ENCODE peak calls at places on chromosomes 16 and 17, in five cellular contexts. V is adipocyte; H is stimulated activated CD4-positive, alpha-beta T cell treated with anti-CD3 and anti-CD28 coated beads, Interleukin-15, amount 100 ng/mL, for 1 hour; M is B cell; F is endothelial cell. T is an unnamed sample.

GRCh38 chr16:2990891-2991290 is 10.6 kb upstream of the PKMYT1 start:
- DNase-seq in V (no peak), H (no peak), M (no peak), F (no peak), T (no peak)

GRCh38 chr17:75260679-75261335 is 599 bp downstream of the GGA3 start:
- DNase-seq in V (no peak), H (no peak), M (no peak), F (no peak), T (no peak)

GRCh38 chr16:29877266-29877961 is 14.4 kb upstream of the CDIPT start:
- DNase-seq in V (no peak), H (no peak), M (peak), F (peak), T (no peak)

GRCh38 chr16:12341966-12342365 is 365.4 kb downstream of the SNX29 start:
- DNase-seq in V (no peak), H (no peak), M (no peak), F (no peak), T (no peak)

GRCh38 chr16:82682757-82683156 is 56.0 kb downstream of the CDH13 start:
- DNase-seq in V (no peak), H (no peak), M (no peak), F (no peak), T (no peak)

GRCh38 chr16:10946308-10946707 is 1.9 kb downstream of the CLEC16A start:
- DNase-seq in V (peak), H (no peak), M (no peak), F (no peak), T (no peak)

GRCh38 chr16:75267631-75268264 is 16.3 kb upstream of the BCAR1 start:
- DNase-seq in V (peak), H (no peak), M (no peak), F (no peak), T (peak)

GRCh38 chr17:2853722-2854580 is 57.7 kb downstream of the RAP1GAP2 start:
- DNase-seq in V (peak), H (no peak), M (peak), F (peak), T (no peak)

GRCh38 chr16:29237971-29238370 is 168.5 kb downstream of the NPIPB11 start:
- DNase-seq in V (no peak), H (no peak), M (no peak), F (no peak), T (no peak)

GRCh38 chr17:64477849-64478248 is 19.0 kb downstream of the POLG2 start:
- DNase-seq in V (peak), H (no peak), M (no peak), F (no peak), T (no peak)

GRCh38 chr16:74650966-74651567 is 15.6 kb downstream of the RFWD3 start:
- DNase-seq in V (peak), H (no peak), M (peak), F (peak), T (no peak)

GRCh38 chr16:89556750-89557149 is 3.7 kb upstream of the RPL13 start:
- DNase-seq in V (no peak), H (no peak), M (no peak), F (no peak), T (no peak)

GRCh38 chr17:67020293-67020766 is 24.0 kb upstream of the CACNG1 start:
- DNase-seq in V (no peak), H (no peak), M (no peak), F (no peak), T (no peak)

GRCh38 chr17:18065546-18065945 is 22.2 kb upstream of the DRG2 start:
- DNase-seq in V (no peak), H (no peak), M (no peak), F (no peak), T (no peak)

GRCh38 chr16:66070140-66070887 is 296.2 kb upstream of the CDH5 start:
- DNase-seq in V (peak), H (no peak), M (no peak), F (no peak), T (peak)

GRCh38 chr17:47663997-47664941 is 14.6 kb downstream of the KPNB1 start:
- DNase-seq in V (peak), H (peak), M (peak), F (peak), T (peak)

GRCh38 chr17:2780931-2781454 is 15.2 kb upstream of the RAP1GAP2 start:
- DNase-seq in V (no peak), H (no peak), M (no peak), F (no peak), T (no peak)

GRCh38 chr17:27793168-27793905 is 7.0 kb downstream of the NOS2 start:
- DNase-seq in V (peak), H (no peak), M (peak), F (peak), T (no peak)

GRCh38 chr17:75983501-75984181 is 4.6 kb downstream of the TEN1 start:
- DNase-seq in V (no peak), H (no peak), M (no peak), F (no peak), T (no peak)

T was measured in adrenal gland.